ENCODE peak calls at places on chromosomes 3 and 15, in ten cellular contexts. Q is IMR-90, X is stomach, J is ascending aorta, C is fibroblast of lung, V is cardiac muscle cell, M is colonic mucosa, K is Peyer's patch, U is pancreas, F is HL-60. E is an unnamed sample.

GRCh38 chr3:24494616-24495333 is at the start of gene THRB:
- DNase-seq in Q (no peak), X (peak), J (peak), C (peak), V (peak), M (peak), K (peak), U (peak), F (peak), E (peak)

GRCh38 chr15:39896837-39897236 is 23.2 kb downstream of the GPR176 start:
- DNase-seq in Q (peak), X (no peak), J (no peak), C (peak), V (peak), M (no peak), K (no peak), U (no peak), F (no peak), E (no peak)

GRCh38 chr3:194773666-194774455 is 88.2 kb downstream of the FAM43A start:
- DNase-seq in Q (no peak), X (no peak), J (no peak), C (no peak), V (no peak), M (peak), K (no peak), U (no peak), F (no peak), E (peak)

GRCh38 chr15:87758739-87759457 is 497.6 kb downstream of the NTRK3 start:
- DNase-seq in Q (no peak), X (no peak), J (no peak), C (no peak), V (peak), M (no peak), K (no peak), U (no peak), F (no peak), E (no peak)

GRCh38 chr3:67461667-67462142 is 192.7 kb downstream of the SUCLG2 start:
- DNase-seq in Q (peak), X (no peak), J (no peak), C (peak), V (peak), M (no peak), K (no peak), U (no peak), F (no peak), E (no peak)

GRCh38 chr3:98780343-98780742 is 17.2 kb downstream of the ST3GAL6 start:
- DNase-seq in Q (no peak), X (no peak), J (no peak), C (peak), V (peak), M (no peak), K (no peak), U (no peak), F (no peak), E (no peak)

GRCh38 chr3:31516757-31517156 is 16.0 kb upstream of the STT3B start:
- DNase-seq in Q (no peak), X (no peak), J (no peak), C (no peak), V (no peak), M (no peak), K (no peak), U (no peak), F (no peak), E (no peak)

GRCh38 chr3:185351371-185351770 is 11.6 kb upstream of the MAP3K13 start:
- DNase-seq in Q (peak), X (no peak), J (no peak), C (peak), V (no peak), M (no peak), K (no peak), U (no peak), F (no peak), E (no peak)

GRCh38 chr15:62035256-62035908 is 24.9 kb downstream of the VPS13C start:
- DNase-seq in Q (peak), X (no peak), J (no peak), C (peak), V (peak), M (no peak), K (no peak), U (no peak), F (no peak), E (no peak)

GRCh38 chr3:50652709-50653108 is 22.0 kb upstream of the DOCK3 start:
- DNase-seq in Q (peak), X (peak), J (no peak), C (no peak), V (no peak), M (peak), K (peak), U (no peak), F (peak), E (no peak)

GRCh38 chr3:88149146-88149515 is 628 bp upstream of the C3orf38 start:
- DNase-seq in Q (peak), X (no peak), J (no peak), C (no peak), V (no peak), M (no peak), K (no peak), U (no peak), F (peak), E (no peak)

GRCh38 chr15:51121118-51121517 is 26.4 kb upstream of the TNFAIP8L3 start:
- DNase-seq in Q (peak), X (no peak), J (peak), C (peak), V (peak), M (no peak), K (no peak), U (peak), F (peak), E (no peak)

GRCh38 chr15:99408236-99409096 is 157.2 kb downstream of the LRRC28 start:
- DNase-seq in Q (peak), X (no peak), J (peak), C (peak), V (peak), M (no peak), K (no peak), U (no peak), F (no peak), E (peak)

GRCh38 chr15:28125673-28126651 is 26.8 kb upstream of the OCA2 start:
- DNase-seq in Q (peak), X (no peak), J (peak), C (peak), V (peak), M (no peak), K (no peak), U (no peak), F (peak), E (no peak)

GRCh38 chr3:130737622-130738021 is 9.0 kb downstream of the PIK3R4 start:
- DNase-seq in Q (no peak), X (no peak), J (no peak), C (no peak), V (peak), M (no peak), K (no peak), U (no peak), F (no peak), E (no peak)

GRCh38 chr3:35718921-35719320 is 79.6 kb downstream of the ARPP21 start:
- DNase-seq in Q (no peak), X (no peak), J (no peak), C (no peak), V (no peak), M (no peak), K (no peak), U (no peak), F (no peak), E (no peak)

GRCh38 chr3:18098960-18099587 is 326.1 kb downstream of the SATB1 start:
- DNase-seq in Q (peak), X (no peak), J (no peak), C (peak), V (peak), M (no peak), K (no peak), U (no peak), F (no peak), E (no peak)

GRCh38 chr15:69094124-69095030 is 66.1 kb upstream of the GLCE start:
- DNase-seq in Q (no peak), X (no peak), J (no peak), C (no peak), V (no peak), M (no peak), K (no peak), U (no peak), F (no peak), E (no peak)

GRCh38 chr15:79007066-79007465 is 62.2 kb upstream of the CTSH start:
- DNase-seq in Q (peak), X (peak), J (no peak), C (no peak), V (peak), M (peak), K (peak), U (peak), F (peak), E (no peak)

GRCh38 chr3:125641901-125642300 is 46.6 kb upstream of the OSBPL11 start:
- DNase-seq in Q (no peak), X (no peak), J (no peak), C (no peak), V (no peak), M (no peak), K (no peak), U (no peak), F (peak), E (no peak)

GRCh38 chr3:141844108-141844507 is 32.3 kb upstream of the ATP1B3 start:
- DNase-seq in Q (no peak), X (no peak), J (no peak), C (no peak), V (no peak), M (no peak), K (no peak), U (no peak), F (no peak), E (no peak)

GRCh38 chr15:91515188-91515754 is 338.2 kb upstream of the SLCO3A1 start:
- DNase-seq in Q (peak), X (no peak), J (no peak), C (peak), V (peak), M (peak), K (no peak), U (no peak), F (peak), E (no peak)

GRCh38 chr15:47839233-47839867 is 122.0 kb downstream of the SEMA6D start:
- DNase-seq in Q (no peak), X (no peak), J (no peak), C (no peak), V (no peak), M (no peak), K (no peak), U (no peak), F (no peak), E (no peak)

GRCh38 chr3:130480736-130481135 is 36.2 kb upstream of the COL6A6 start:
- DNase-seq in Q (peak), X (no peak), J (no peak), C (peak), V (peak), M (no peak), K (no peak), U (no peak), F (peak), E (no peak)

GRCh38 chr3:127711021-127711420 is 38.3 kb downstream of the ABTB1 start:
- DNase-seq in Q (no peak), X (no peak), J (no peak), C (no peak), V (no peak), M (no peak), K (peak), U (no peak), F (no peak), E (peak)

GRCh38 chr3:174791161-174791560 is 68.0 kb upstream of the NAALADL2 start:
- DNase-seq in Q (no peak), X (no peak), J (no peak), C (no peak), V (no peak), M (no peak), K (no peak), U (no peak), F (no peak), E (no peak)

GRCh38 chr3:58163234-58163633 is 47.5 kb downstream of the DNASE1L3 start:
- DNase-seq in Q (peak), X (no peak), J (no peak), C (peak), V (peak), M (no peak), K (no peak), U (no peak), F (no peak), E (no peak)

GRCh38 chr3:43194490-43195115 is 88.7 kb upstream of the POMGNT2 start:
- DNase-seq in Q (no peak), X (no peak), J (no peak), C (no peak), V (no peak), M (peak), K (peak), U (no peak), F (no peak), E (no peak)

GRCh38 chr3:187101184-187102072 is 37.9 kb downstream of the RPL39L start:
- DNase-seq in Q (peak), X (peak), J (peak), C (peak), V (peak), M (peak), K (peak), U (peak), F (peak), E (peak)

GRCh38 chr3:133845127-133845526 is 39.5 kb downstream of the SRPRB start:
- DNase-seq in Q (no peak), X (no peak), J (no peak), C (no peak), V (no peak), M (no peak), K (no peak), U (no peak), F (no peak), E (no peak)

GRCh38 chr3:56295161-56295560 is 173.1 kb downstream of the ERC2 start:
- DNase-seq in Q (no peak), X (no peak), J (no peak), C (peak), V (no peak), M (no peak), K (no peak), U (no peak), F (no peak), E (no peak)

GRCh38 chr3:50572158-50572557 is 2.8 kb downstream of the HEMK1 start:
- DNase-seq in Q (peak), X (peak), J (peak), C (peak), V (peak), M (peak), K (peak), U (peak), F (peak), E (peak)

GRCh38 chr3:15500107-15500724 is 21.3 kb downstream of the COLQ start:
- DNase-seq in Q (no peak), X (no peak), J (no peak), C (no peak), V (no peak), M (no peak), K (no peak), U (no peak), F (no peak), E (no peak)
- H3K27ac ChIP-seq in Q (no peak), X (no peak), J (no peak), C (no peak), V (no peak), M (no peak), K (no peak), U (no peak), F (no peak), E (peak)

DNA sequence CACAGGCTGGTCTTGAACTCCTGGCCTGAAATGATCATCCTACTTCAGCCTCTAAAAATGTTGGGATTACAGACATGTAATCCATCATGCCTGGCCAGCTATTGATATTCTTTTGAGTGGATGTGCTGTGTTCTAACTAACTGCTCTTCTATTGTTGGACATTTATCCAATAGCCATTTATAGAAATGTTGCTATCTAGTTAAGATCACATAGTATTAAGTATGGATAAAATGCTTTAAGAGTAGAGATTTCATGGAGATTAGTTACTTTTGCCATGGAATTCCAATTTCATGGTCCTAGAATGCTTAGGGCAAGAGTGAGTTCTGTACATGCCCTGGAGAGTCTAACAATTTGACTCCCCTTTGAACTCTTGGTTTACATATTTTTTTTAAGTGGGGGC is 10.9 kb downstream of the FAM81A start:
- DNase-seq in Q (no peak), X (no peak), J (no peak), C (no peak), V (no peak), M (no peak), K (no peak), U (no peak), F (no peak), E (no peak)
- TF ChIP-seq CTCF in Q (no peak), X (no peak), J (no peak), C (no peak), V (no peak), M (no peak), K (no peak), U (no peak), F (no peak), E (no peak)

DNA sequence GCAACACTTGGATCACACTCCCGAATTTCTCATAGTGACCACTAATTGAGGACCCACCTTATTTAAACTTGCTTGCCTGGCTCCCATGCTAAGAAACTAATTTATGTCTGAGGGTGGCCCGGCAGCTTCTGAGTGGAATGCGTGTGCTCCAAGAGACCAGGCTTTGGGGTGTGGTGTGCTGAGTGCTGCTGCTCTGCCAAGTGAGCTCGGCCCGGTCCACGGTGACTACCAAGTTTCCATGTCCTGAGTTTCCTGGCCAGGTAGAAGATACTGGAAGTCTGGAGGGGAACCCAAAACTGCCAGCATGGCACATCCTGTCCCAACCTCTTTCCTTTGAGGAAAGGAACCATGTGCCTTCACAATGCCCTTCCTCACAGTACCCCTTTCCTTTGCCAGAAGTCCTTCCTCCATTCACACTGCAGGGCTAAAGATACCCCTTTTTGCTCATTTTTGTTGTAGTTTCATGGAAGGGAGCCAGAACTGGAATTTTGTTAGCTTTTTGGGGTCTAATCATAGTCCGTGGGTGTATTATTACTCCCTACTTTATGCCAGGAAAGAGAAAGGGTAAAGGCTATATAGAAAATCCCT is 59.1 kb upstream of the ACAD9 start:
- DNase-seq in Q (no peak), X (no peak), J (no peak), C (no peak), V (no peak), M (no peak), K (no peak), U (no peak), F (no peak), E (no peak)
- H3K27ac ChIP-seq in Q (no peak), X (no peak), J (no peak), C (no peak), V (no peak), M (no peak), K (no peak), U (no peak), F (no peak), E (no peak)

GRCh38 chr15:41018534-41018933 is 65.3 kb downstream of the CHAC1 start:
- DNase-seq in Q (peak), X (peak), J (peak), C (peak), V (peak), M (peak), K (no peak), U (peak), F (no peak), E (no peak)
- TF ChIP-seq CTCF in Q (peak), X (no peak), J (peak), C (peak), V (peak), M (peak), K (peak), U (no peak), F (no peak), E (no peak)

GRCh38 chr3:62562017-62562416 is 188.7 kb upstream of the FEZF2 start:
- DNase-seq in Q (peak), X (no peak), J (no peak), C (peak), V (peak), M (no peak), K (no peak), U (no peak), F (no peak), E (no peak)

GRCh38 chr3:62558549-62559112 is 185.3 kb upstream of the FEZF2 start:
- DNase-seq in Q (peak), X (no peak), J (no peak), C (no peak), V (peak), M (no peak), K (no peak), U (no peak), F (peak), E (no peak)

GRCh38 chr3:62566022-62566557 is 192.7 kb upstream of the FEZF2 start:
- DNase-seq in Q (no peak), X (no peak), J (no peak), C (no peak), V (no peak), M (no peak), K (no peak), U (no peak), F (no peak), E (no peak)

GRCh38 chr3:62559831-62560445 is 186.6 kb upstream of the FEZF2 start:
- DNase-seq in Q (peak), X (no peak), J (no peak), C (peak), V (peak), M (no peak), K (no peak), U (no peak), F (no peak), E (no peak)

DNA sequence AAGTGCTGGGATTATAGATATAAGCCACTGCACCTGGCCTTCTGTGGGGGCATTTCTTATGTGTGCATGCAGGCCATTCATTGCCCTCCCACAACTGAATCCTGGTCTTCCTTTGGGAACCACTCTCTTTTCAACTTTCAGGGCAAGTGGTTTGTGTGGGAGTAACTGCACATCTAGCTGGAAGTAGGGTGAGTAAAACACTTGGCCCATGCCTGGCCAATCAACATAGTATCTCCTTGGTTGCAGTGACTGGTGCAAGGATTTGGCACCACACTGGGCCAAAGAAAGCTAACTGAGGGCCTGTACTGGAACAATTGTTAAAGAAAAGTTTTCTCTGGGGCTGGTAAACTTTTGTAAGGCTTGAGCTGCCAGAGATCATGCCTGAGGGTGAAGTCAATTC is 189.2 kb upstream of the FEZF2 start:
- DNase-seq in Q (peak), X (no peak), J (peak), C (peak), V (peak), M (no peak), K (no peak), U (no peak), F (no peak), E (no peak)
- H3K27ac ChIP-seq in Q (no peak), X (no peak), J (peak), C (peak), V (no peak), M (no peak), K (no peak), U (no peak), F (no peak), E (peak)

DNA sequence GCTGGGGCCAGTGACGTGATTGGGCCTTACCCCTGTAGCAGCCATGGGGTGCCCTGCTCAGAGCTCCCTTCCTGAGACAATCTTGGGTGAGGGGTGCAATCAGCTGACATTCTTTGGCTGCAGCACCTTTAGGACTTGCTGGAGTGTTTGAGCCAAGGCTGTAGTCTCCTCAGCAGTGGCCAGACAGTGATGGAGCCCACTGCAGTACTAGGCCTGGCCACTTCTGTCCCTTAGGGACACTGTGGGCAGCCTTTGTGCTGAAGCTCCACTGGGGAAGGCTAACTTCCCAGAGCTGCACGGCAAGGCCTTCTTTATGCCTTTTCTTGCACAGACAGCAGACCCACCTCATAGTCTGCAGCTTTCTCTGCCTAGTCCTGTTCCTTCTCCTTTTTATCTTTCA is 284.9 kb upstream of the IGF1R start:
- DNase-seq in Q (no peak), X (no peak), J (no peak), C (no peak), V (no peak), M (no peak), K (no peak), U (no peak), F (no peak), E (no peak)
- TF ChIP-seq CTCF in Q (no peak), X (no peak), J (no peak), C (no peak), V (no peak), M (no peak), K (no peak), U (no peak), F (no peak), E (no peak)